ENCODE peak calls at places on chromosomes 5 and 9, in six cellular contexts. One of them, this sample, is unnamed.

GRCh38 chr5:76403963-76404693 is 1.0 kb downstream of the IQGAP2 start:
- DNase-seq in CD8-positive, alpha-beta T cell: peak; percentile 59
- DNase-seq in cardiac fibroblast: no peak
- DNase-seq in NB4: peak; percentile 78
- DNase-seq in AG10803: no peak
- DNase-seq in fibroblast of the aortic adventitia: no peak
- DNase-seq in this sample: peak; percentile 12

GRCh38 chr5:179866241-179867078 is 7.8 kb upstream of the MRNIP start:
- DNase-seq in fibroblast of the aortic adventitia: no peak
- DNase-seq in cardiac fibroblast: no peak
- DNase-seq in AG10803: no peak
- DNase-seq in NB4: peak; percentile 25
- DNase-seq in CD8-positive, alpha-beta T cell: no peak
- DNase-seq in this sample: peak; percentile 26

GRCh38 chr9:98775831-98776441 is 20.4 kb downstream of the ANKS6 start:
- DNase-seq in fibroblast of the aortic adventitia: peak; percentile 76
- DNase-seq in cardiac fibroblast: peak; percentile 82
- DNase-seq in AG10803: peak; percentile 68
- DNase-seq in CD8-positive, alpha-beta T cell: no peak
- DNase-seq in NB4: peak; percentile 77
- DNase-seq in this sample: peak; percentile 86

GRCh38 chr9:135864447-135865049 is 42.8 kb downstream of the CAMSAP1 start:
- DNase-seq in cardiac fibroblast: peak; percentile 65
- DNase-seq in fibroblast of the aortic adventitia: peak; percentile 62
- DNase-seq in CD8-positive, alpha-beta T cell: peak; percentile 65
- DNase-seq in AG10803: peak; percentile 41
- DNase-seq in NB4: peak; percentile 62
- DNase-seq in this sample: peak; percentile 65

GRCh38 chr5:10563132-10563939 is 534 bp upstream of the ANKRD33B start:
- DNase-seq in CD8-positive, alpha-beta T cell: peak; percentile 23
- DNase-seq in cardiac fibroblast: peak; percentile 38
- DNase-seq in NB4: peak; percentile 62
- DNase-seq in AG10803: no peak
- DNase-seq in fibroblast of the aortic adventitia: peak; percentile 44
- DNase-seq in this sample: peak; percentile 47

GRCh38 chr5:126015244-126016054 is 407.8 kb upstream of the GRAMD2B start:
- DNase-seq in NB4: no peak
- DNase-seq in cardiac fibroblast: peak; percentile 55
- DNase-seq in AG10803: no peak
- DNase-seq in fibroblast of the aortic adventitia: peak; percentile 78
- DNase-seq in CD8-positive, alpha-beta T cell: no peak
- DNase-seq in this sample: peak; percentile 38

GRCh38 chr5:143349127-143349526 is 54.4 kb downstream of the NR3C1 start:
- DNase-seq in AG10803: no peak
- DNase-seq in cardiac fibroblast: no peak
- DNase-seq in NB4: no peak
- DNase-seq in CD8-positive, alpha-beta T cell: no peak
- DNase-seq in fibroblast of the aortic adventitia: peak; percentile 25
- DNase-seq in this sample: no peak

GRCh38 chr5:140795259-140795641 is 598 bp downstream of the PCDHA2 start:
- DNase-seq in CD8-positive, alpha-beta T cell: no peak
- DNase-seq in NB4: no peak
- DNase-seq in fibroblast of the aortic adventitia: no peak
- DNase-seq in cardiac fibroblast: no peak
- DNase-seq in AG10803: no peak
- DNase-seq in this sample: peak; percentile 1

GRCh38 chr5:38916802-38917201 is 71.0 kb downstream of the OSMR start:
- DNase-seq in cardiac fibroblast: no peak
- DNase-seq in CD8-positive, alpha-beta T cell: no peak
- DNase-seq in fibroblast of the aortic adventitia: no peak
- DNase-seq in NB4: no peak
- DNase-seq in AG10803: no peak
- DNase-seq in this sample: no peak

GRCh38 chr5:59348189-59348588 is 545.3 kb downstream of the PDE4D start:
- DNase-seq in CD8-positive, alpha-beta T cell: no peak
- DNase-seq in cardiac fibroblast: no peak
- DNase-seq in AG10803: no peak
- DNase-seq in NB4: no peak
- DNase-seq in fibroblast of the aortic adventitia: no peak
- DNase-seq in this sample: no peak

GRCh38 chr5:61386062-61386800 is 54.2 kb downstream of the ZSWIM6 start:
- DNase-seq in cardiac fibroblast: no peak
- DNase-seq in fibroblast of the aortic adventitia: no peak
- DNase-seq in AG10803: no peak
- DNase-seq in NB4: no peak
- DNase-seq in CD8-positive, alpha-beta T cell: no peak
- DNase-seq in this sample: no peak

GRCh38 chr9:130882696-130883225 is 13.9 kb downstream of the QRFP start:
- DNase-seq in NB4: no peak
- DNase-seq in CD8-positive, alpha-beta T cell: no peak
- DNase-seq in fibroblast of the aortic adventitia: no peak
- DNase-seq in cardiac fibroblast: no peak
- DNase-seq in AG10803: no peak
- DNase-seq in this sample: no peak

GRCh38 chr9:118331622-118332045 is 627.4 kb downstream of the TLR4 start:
- DNase-seq in AG10803: peak; percentile 82
- DNase-seq in CD8-positive, alpha-beta T cell: no peak
- DNase-seq in cardiac fibroblast: peak; percentile 0
- DNase-seq in NB4: no peak
- DNase-seq in fibroblast of the aortic adventitia: peak; percentile 48
- DNase-seq in this sample: peak; percentile 59

DNA sequence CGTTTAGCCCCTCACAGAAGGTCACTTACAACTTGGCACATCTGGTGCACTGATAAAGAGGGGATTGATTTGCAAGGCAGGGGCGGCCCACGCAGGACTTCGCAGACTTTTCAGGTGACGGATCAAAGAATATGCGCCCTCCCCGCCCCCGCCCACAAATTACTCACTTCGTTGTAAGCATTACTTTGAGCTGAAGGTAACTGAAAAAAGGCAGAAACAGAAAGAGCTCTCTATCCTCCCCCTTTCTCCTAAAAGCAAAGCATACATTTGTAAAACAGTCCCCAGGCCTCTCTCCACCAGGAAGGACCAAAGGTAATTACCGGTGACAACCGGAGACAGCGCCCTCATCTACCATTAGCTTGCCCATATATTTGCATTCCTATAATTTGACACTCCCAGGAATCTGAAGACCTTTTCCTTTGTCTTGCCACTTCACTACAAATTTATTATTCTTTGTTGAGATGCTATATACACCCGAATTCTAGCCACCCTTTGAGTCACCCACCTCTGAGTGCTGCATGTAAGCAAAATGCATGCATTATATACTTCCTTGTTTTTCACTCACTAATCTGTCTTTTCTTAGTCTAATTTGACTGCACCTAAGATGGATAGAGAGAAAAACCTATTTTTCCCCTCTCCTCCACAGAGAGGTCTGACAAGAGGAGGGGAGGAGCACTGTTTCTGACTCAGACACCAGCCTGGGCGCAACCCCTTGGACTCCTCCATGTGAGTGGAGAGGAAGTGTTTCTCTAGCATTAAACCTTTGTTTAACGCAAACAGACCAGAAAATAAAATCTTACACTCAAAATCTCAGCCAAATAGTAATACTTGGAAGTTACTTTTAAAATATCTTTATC is 74.7 kb upstream of the SPIN1 start:
- DNase-seq in CD8-positive, alpha-beta T cell: no peak
- DNase-seq in NB4: peak; percentile 21
- DNase-seq in AG10803: no peak
- DNase-seq in fibroblast of the aortic adventitia: no peak
- DNase-seq in cardiac fibroblast: no peak
- DNase-seq in this sample: no peak
- TF ChIP-seq CTCF in CD8-positive, alpha-beta T cell: no peak
- TF ChIP-seq CTCF in NB4: no peak
- TF ChIP-seq CTCF in AG10803: no peak
- TF ChIP-seq CTCF in fibroblast of the aortic adventitia: no peak
- TF ChIP-seq CTCF in cardiac fibroblast: no peak
- TF ChIP-seq CTCF in this sample: no peak

GRCh38 chr9:97188545-97188944 is 118.9 kb upstream of the CCDC180 start:
- DNase-seq in CD8-positive, alpha-beta T cell: no peak
- DNase-seq in AG10803: no peak
- DNase-seq in NB4: no peak
- DNase-seq in cardiac fibroblast: no peak
- DNase-seq in fibroblast of the aortic adventitia: no peak
- DNase-seq in this sample: no peak

DNA sequence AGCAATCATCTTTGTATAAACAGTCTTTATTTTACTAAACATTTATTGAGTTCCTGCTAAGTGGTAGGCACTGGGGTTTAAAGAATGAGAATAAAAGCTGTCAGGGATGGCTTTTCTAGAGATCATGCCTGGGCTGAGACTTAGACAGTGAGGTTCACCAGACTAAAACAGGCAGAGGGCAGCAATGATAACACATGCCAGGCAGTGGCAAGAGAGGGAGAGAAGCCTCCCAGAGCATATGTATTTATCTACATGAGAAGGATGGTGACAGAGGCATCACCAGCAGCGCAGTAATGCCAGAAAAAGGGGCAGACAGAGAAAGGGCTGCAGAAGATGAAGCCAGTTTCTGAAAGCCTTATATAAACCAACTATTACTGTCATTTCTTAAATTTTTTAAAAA is 121.0 kb upstream of the CCDC180 start:
- DNase-seq in CD8-positive, alpha-beta T cell: no peak
- DNase-seq in NB4: no peak
- DNase-seq in cardiac fibroblast: no peak
- DNase-seq in fibroblast of the aortic adventitia: no peak
- DNase-seq in AG10803: no peak
- DNase-seq in this sample: no peak
- H3K4me3 ChIP-seq in CD8-positive, alpha-beta T cell: no peak overlapping the region
- H3K4me3 ChIP-seq in NB4: no peak overlapping the region
- H3K4me3 ChIP-seq in cardiac fibroblast: no peak overlapping the region
- H3K4me3 ChIP-seq in fibroblast of the aortic adventitia: no peak overlapping the region
- H3K4me3 ChIP-seq in AG10803: no peak overlapping the region
- H3K4me3 ChIP-seq in this sample: no peak overlapping the region

DNA sequence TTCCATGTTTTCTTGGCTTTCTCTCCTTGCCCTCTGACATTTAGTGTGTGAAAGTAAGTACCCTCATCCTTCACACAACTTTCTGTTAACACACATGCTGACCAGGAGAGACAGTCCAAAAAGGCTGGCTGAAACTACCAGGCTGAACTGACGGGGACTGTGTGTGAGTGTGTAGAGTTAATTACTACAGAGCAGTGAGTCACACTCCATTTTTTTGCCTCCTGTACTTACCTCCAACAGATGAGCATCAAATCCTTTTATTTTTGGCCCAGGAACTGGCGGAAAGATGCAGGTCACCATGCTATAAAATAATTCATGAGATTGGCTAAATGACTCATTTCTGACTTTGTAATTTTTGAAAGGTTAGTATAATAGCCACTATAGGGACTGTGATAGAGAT is 20.2 kb upstream of the AGXT2 start:
- DNase-seq in CD8-positive, alpha-beta T cell: no peak
- DNase-seq in NB4: no peak
- DNase-seq in AG10803: no peak
- DNase-seq in cardiac fibroblast: no peak
- DNase-seq in fibroblast of the aortic adventitia: no peak
- DNase-seq in this sample: no peak
- TF ChIP-seq CTCF in CD8-positive, alpha-beta T cell: no peak
- TF ChIP-seq CTCF in NB4: no peak
- TF ChIP-seq CTCF in AG10803: no peak
- TF ChIP-seq CTCF in cardiac fibroblast: no peak
- TF ChIP-seq CTCF in fibroblast of the aortic adventitia: no peak
- TF ChIP-seq CTCF in this sample: no peak

DNA sequence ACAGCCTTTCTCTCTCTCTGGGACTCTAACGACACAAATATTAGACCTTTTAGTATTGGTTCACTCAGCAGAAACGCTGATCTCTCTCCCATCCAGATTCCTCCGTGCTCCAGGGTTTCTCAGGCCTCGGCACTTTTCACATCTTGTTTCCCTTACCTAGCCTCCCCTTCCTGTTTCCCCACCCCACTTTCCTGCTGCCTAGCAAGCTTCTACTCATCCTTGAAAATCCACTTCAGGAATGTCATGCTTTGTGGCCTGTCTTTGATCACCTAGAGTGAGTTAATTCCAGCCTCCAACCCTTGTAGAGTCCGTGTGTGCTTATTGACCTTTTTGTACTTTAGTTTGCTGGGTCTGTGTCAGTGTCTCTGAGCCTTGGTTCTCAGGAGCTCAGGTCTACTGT is 116.6 kb downstream of the AOPEP start:
- DNase-seq in cardiac fibroblast: no peak
- DNase-seq in CD8-positive, alpha-beta T cell: no peak
- DNase-seq in fibroblast of the aortic adventitia: no peak
- DNase-seq in NB4: no peak
- DNase-seq in AG10803: no peak
- DNase-seq in this sample: no peak
- H3K4me3 ChIP-seq in cardiac fibroblast: no peak overlapping the region
- H3K4me3 ChIP-seq in CD8-positive, alpha-beta T cell: no peak overlapping the region
- H3K4me3 ChIP-seq in fibroblast of the aortic adventitia: no peak overlapping the region
- H3K4me3 ChIP-seq in NB4: no peak overlapping the region
- H3K4me3 ChIP-seq in AG10803: no peak overlapping the region
- H3K4me3 ChIP-seq in this sample: no peak overlapping the region